ENCODE peak calls at places on chromosomes 5 and 9, in five cellular contexts. One of them, this sample, is unnamed.
A peak's percentile ranks its signal among the peaks of the same experiment; 100 is the strongest.

GRCh38 chr5:10243660-10244240 is 5.9 kb downstream of the ATPSCKMT start:
- DNase-seq in endothelial cell of umbilical vein: no peak
- DNase-seq in neural progenitor cell: no peak
- DNase-seq in GM12878: no peak
- DNase-seq in mesendoderm: no peak
- DNase-seq in this sample: no peak

GRCh38 chr5:375336-375920 is 53.9 kb downstream of the AHRR start:
- DNase-seq in endothelial cell of umbilical vein: no peak
- DNase-seq in neural progenitor cell: no peak
- DNase-seq in GM12878: no peak
- DNase-seq in mesendoderm: no peak
- DNase-seq in this sample: no peak

GRCh38 chr9:130445268-130445983 is 665 bp downstream of the ASS1 start:
- DNase-seq in endothelial cell of umbilical vein: no peak
- DNase-seq in neural progenitor cell: peak; percentile 50
- DNase-seq in GM12878: no peak
- DNase-seq in mesendoderm: peak; percentile 74
- DNase-seq in this sample: peak; percentile 66

GRCh38 chr5:150376799-150377771 is 19.6 kb downstream of the TCOF1 start:
- DNase-seq in endothelial cell of umbilical vein: no peak
- DNase-seq in neural progenitor cell: no peak
- DNase-seq in GM12878: no peak
- DNase-seq in mesendoderm: peak; percentile 23
- DNase-seq in this sample: peak; percentile 37

GRCh38 chr9:116174347-116174746 is 20.8 kb downstream of the PAPPA start:
- DNase-seq in endothelial cell of umbilical vein: no peak
- DNase-seq in neural progenitor cell: no peak
- DNase-seq in GM12878: no peak
- DNase-seq in mesendoderm: no peak
- DNase-seq in this sample: no peak

GRCh38 chr5:6222121-6222520 is 156.2 kb downstream of the MED10 start:
- DNase-seq in endothelial cell of umbilical vein: no peak
- DNase-seq in neural progenitor cell: no peak
- DNase-seq in GM12878: peak; percentile 69
- DNase-seq in mesendoderm: no peak
- DNase-seq in this sample: no peak

GRCh38 chr9:138102246-138103051 is 224.9 kb downstream of the CACNA1B start:
- DNase-seq in endothelial cell of umbilical vein: no peak
- DNase-seq in neural progenitor cell: no peak
- DNase-seq in GM12878: no peak
- DNase-seq in mesendoderm: no peak
- DNase-seq in this sample: no peak

GRCh38 chr5:24509943-24510342 is 134.8 kb downstream of the CDH10 start:
- DNase-seq in endothelial cell of umbilical vein: no peak
- DNase-seq in neural progenitor cell: no peak
- DNase-seq in GM12878: no peak
- DNase-seq in mesendoderm: no peak
- DNase-seq in this sample: no peak

GRCh38 chr5:17817946-17818345 is 183.7 kb downstream of the TAF11L14 start:
- DNase-seq in endothelial cell of umbilical vein: no peak
- DNase-seq in neural progenitor cell: no peak
- DNase-seq in GM12878: no peak
- DNase-seq in mesendoderm: no peak
- DNase-seq in this sample: peak; percentile 11

GRCh38 chr9:124202447-124202971 is 55.2 kb upstream of the NEK6 start:
- DNase-seq in endothelial cell of umbilical vein: peak; percentile 44
- DNase-seq in neural progenitor cell: no peak
- DNase-seq in GM12878: peak; percentile 98
- DNase-seq in mesendoderm: peak; percentile 42
- DNase-seq in this sample: no peak

GRCh38 chr9:122954253-122954691 is 13.5 kb downstream of the RABGAP1 start:
- DNase-seq in endothelial cell of umbilical vein: peak; percentile 88
- DNase-seq in neural progenitor cell: no peak
- DNase-seq in GM12878: no peak
- DNase-seq in mesendoderm: no peak
- DNase-seq in this sample: peak; percentile 48

GRCh38 chr5:101689306-101689705 is 606.8 kb downstream of the SLCO4C1 start:
- DNase-seq in endothelial cell of umbilical vein: no peak
- DNase-seq in neural progenitor cell: peak; percentile 27
- DNase-seq in GM12878: no peak
- DNase-seq in mesendoderm: peak; percentile 47
- DNase-seq in this sample: no peak

GRCh38 chr5:1133510-1134255 is 21.8 kb upstream of the SLC12A7 start:
- DNase-seq in endothelial cell of umbilical vein: no peak
- DNase-seq in neural progenitor cell: no peak
- DNase-seq in GM12878: no peak
- DNase-seq in mesendoderm: no peak
- DNase-seq in this sample: no peak

GRCh38 chr5:83524991-83525390 is 53.4 kb downstream of the VCAN start:
- DNase-seq in endothelial cell of umbilical vein: no peak
- DNase-seq in neural progenitor cell: no peak
- DNase-seq in GM12878: no peak
- DNase-seq in mesendoderm: no peak
- DNase-seq in this sample: no peak

GRCh38 chr5:34474573-34475021 is 181.5 kb upstream of the RAI14 start:
- DNase-seq in endothelial cell of umbilical vein: peak; percentile 64
- DNase-seq in neural progenitor cell: peak; percentile 60
- DNase-seq in GM12878: no peak
- DNase-seq in mesendoderm: peak; percentile 80
- DNase-seq in this sample: peak; percentile 79

GRCh38 chr5:180126716-180127681 is 55.4 kb upstream of the RNF130 start:
- DNase-seq in endothelial cell of umbilical vein: no peak
- DNase-seq in neural progenitor cell: peak; percentile 59
- DNase-seq in GM12878: no peak
- DNase-seq in mesendoderm: no peak
- DNase-seq in this sample: no peak

GRCh38 chr9:137970098-137970497 is 92.5 kb downstream of the CACNA1B start:
- DNase-seq in endothelial cell of umbilical vein: no peak
- DNase-seq in neural progenitor cell: no peak
- DNase-seq in GM12878: no peak
- DNase-seq in mesendoderm: no peak
- DNase-seq in this sample: no peak

GRCh38 chr5:163434410-163434866 is 3.0 kb upstream of the CCNG1 start:
- DNase-seq in endothelial cell of umbilical vein: peak; percentile 80
- DNase-seq in neural progenitor cell: no peak
- DNase-seq in GM12878: no peak
- DNase-seq in mesendoderm: no peak
- DNase-seq in this sample: no peak

GRCh38 chr9:89139450-89139849 is 39.2 kb downstream of the SHC3 start:
- DNase-seq in endothelial cell of umbilical vein: peak; percentile 50
- DNase-seq in neural progenitor cell: no peak
- DNase-seq in GM12878: no peak
- DNase-seq in mesendoderm: no peak
- DNase-seq in this sample: peak; percentile 89

GRCh38 chr5:135039526-135040296 is 5.7 kb upstream of the PITX1 start:
- DNase-seq in endothelial cell of umbilical vein: no peak
- DNase-seq in neural progenitor cell: peak; percentile 67
- DNase-seq in GM12878: no peak
- DNase-seq in mesendoderm: no peak
- DNase-seq in this sample: no peak

GRCh38 chr9:33167949-33168535 is 906 bp upstream of the B4GALT1 start:
- DNase-seq in endothelial cell of umbilical vein: no peak
- DNase-seq in neural progenitor cell: no peak
- DNase-seq in GM12878: no peak
- DNase-seq in mesendoderm: peak; percentile 40
- DNase-seq in this sample: no peak

GRCh38 chr9:1208185-1208584 is 158.0 kb downstream of the DMRT2 start:
- DNase-seq in endothelial cell of umbilical vein: no peak
- DNase-seq in neural progenitor cell: no peak
- DNase-seq in GM12878: no peak
- DNase-seq in mesendoderm: no peak
- DNase-seq in this sample: peak; percentile 52

GRCh38 chr5:150313501-150313900 is 10.8 kb upstream of the ARSI start:
- DNase-seq in endothelial cell of umbilical vein: no peak
- DNase-seq in neural progenitor cell: no peak
- DNase-seq in GM12878: no peak
- DNase-seq in mesendoderm: no peak
- DNase-seq in this sample: no peak

GRCh38 chr5:149172261-149172660 is 31.0 kb downstream of the ABLIM3 start:
- DNase-seq in endothelial cell of umbilical vein: peak; percentile 28
- DNase-seq in neural progenitor cell: no peak
- DNase-seq in GM12878: no peak
- DNase-seq in mesendoderm: no peak
- DNase-seq in this sample: peak; percentile 77

GRCh38 chr9:6212722-6213375 is 2.8 kb upstream of the IL33 start:
- DNase-seq in endothelial cell of umbilical vein: no peak
- DNase-seq in neural progenitor cell: no peak
- DNase-seq in GM12878: no peak
- DNase-seq in mesendoderm: no peak
- DNase-seq in this sample: no peak

GRCh38 chr5:52787600-52788504 is at the start of the genes ITGA1 and PELO:
- DNase-seq in endothelial cell of umbilical vein: peak; percentile 77
- DNase-seq in neural progenitor cell: peak; percentile 82
- DNase-seq in GM12878: no peak
- DNase-seq in mesendoderm: peak; percentile 94
- DNase-seq in this sample: peak; percentile 88

GRCh38 chr5:171606414-171607024 is 179.1 kb upstream of the SMIM23 start:
- DNase-seq in endothelial cell of umbilical vein: no peak
- DNase-seq in neural progenitor cell: no peak
- DNase-seq in GM12878: no peak
- DNase-seq in mesendoderm: no peak
- DNase-seq in this sample: no peak

GRCh38 chr5:150642567-150642927 is 2.1 kb downstream of the SYNPO start:
- DNase-seq in endothelial cell of umbilical vein: peak; percentile 84
- DNase-seq in neural progenitor cell: peak; percentile 12
- DNase-seq in GM12878: no peak
- DNase-seq in mesendoderm: peak; percentile 87
- DNase-seq in this sample: peak; percentile 93

GRCh38 chr5:134577796-134578577 is 52.5 kb downstream of the JADE2 start:
- DNase-seq in endothelial cell of umbilical vein: peak; percentile 80
- DNase-seq in neural progenitor cell: peak; percentile 94
- DNase-seq in GM12878: no peak
- DNase-seq in mesendoderm: peak; percentile 88
- DNase-seq in this sample: peak; percentile 65

GRCh38 chr5:145479271-145479670 is 355.9 kb downstream of the PRELID2 start:
- DNase-seq in endothelial cell of umbilical vein: peak; percentile 44
- DNase-seq in neural progenitor cell: no peak
- DNase-seq in GM12878: no peak
- DNase-seq in mesendoderm: peak; percentile 49
- DNase-seq in this sample: peak; percentile 65

GRCh38 chr5:80041536-80041935 is 6.4 kb downstream of the THBS4 start:
- DNase-seq in endothelial cell of umbilical vein: no peak
- DNase-seq in neural progenitor cell: no peak
- DNase-seq in GM12878: no peak
- DNase-seq in mesendoderm: no peak
- DNase-seq in this sample: no peak

GRCh38 chr5:1781726-1782384 is 17.8 kb downstream of the MRPL36 start:
- DNase-seq in endothelial cell of umbilical vein: no peak
- DNase-seq in neural progenitor cell: no peak
- DNase-seq in GM12878: no peak
- DNase-seq in mesendoderm: no peak
- DNase-seq in this sample: no peak

GRCh38 chr9:109482391-109482916 is 15.7 kb downstream of the PTPN3 start:
- DNase-seq in endothelial cell of umbilical vein: no peak
- DNase-seq in neural progenitor cell: no peak
- DNase-seq in GM12878: no peak
- DNase-seq in mesendoderm: no peak
- DNase-seq in this sample: no peak

GRCh38 chr5:75050415-75050814 is 1.9 kb downstream of the GCNT4 start:
- DNase-seq in endothelial cell of umbilical vein: peak; percentile 3
- DNase-seq in neural progenitor cell: peak; percentile 71
- DNase-seq in GM12878: no peak
- DNase-seq in mesendoderm: peak; percentile 89
- DNase-seq in this sample: no peak
- H3K4me1 ChIP-seq in endothelial cell of umbilical vein: peaks cover 14% of the 10 kb centered on the region
- H3K4me1 ChIP-seq in neural progenitor cell: peaks cover 11% of the 10 kb centered on the region
- H3K4me1 ChIP-seq in GM12878: peaks cover 9% of the 10 kb centered on the region
- H3K4me1 ChIP-seq in mesendoderm: peaks cover 18% of the 10 kb centered on the region
- H3K4me1 ChIP-seq in this sample: peaks cover 16% of the 10 kb centered on the region

DNA sequence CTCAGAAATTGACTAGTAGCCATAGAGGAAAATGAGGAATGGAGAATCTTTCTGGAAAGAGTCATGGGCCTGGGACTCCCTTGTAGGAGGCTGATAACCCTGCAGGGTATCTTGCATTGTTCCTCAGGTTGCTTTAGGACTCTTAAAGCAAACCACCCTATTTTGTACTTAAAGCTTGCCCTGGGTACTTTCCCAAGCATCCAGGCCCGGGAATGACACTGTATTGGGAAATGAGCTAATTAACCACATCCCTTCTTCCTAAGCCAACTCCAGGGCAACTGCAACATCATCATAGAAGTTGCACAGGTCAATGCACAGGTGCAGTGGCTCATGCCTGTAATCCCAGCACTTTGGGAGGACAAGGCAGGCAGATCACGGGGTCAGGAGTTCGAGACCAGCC is 55.9 kb downstream of the UGCG start:
- DNase-seq in endothelial cell of umbilical vein: peak; percentile 72
- DNase-seq in neural progenitor cell: no peak
- DNase-seq in GM12878: no peak
- DNase-seq in mesendoderm: no peak
- DNase-seq in this sample: peak; percentile 75
- H3K9ac ChIP-seq in endothelial cell of umbilical vein: no peak overlapping the region
- H3K9ac ChIP-seq in neural progenitor cell: no peak overlapping the region
- H3K9ac ChIP-seq in GM12878: no peak overlapping the region
- H3K9ac ChIP-seq in mesendoderm: no peak overlapping the region
- H3K9ac ChIP-seq in this sample: no peak overlapping the region

GRCh38 chr9:126989847-126990821 is 75.6 kb downstream of the RALGPS1 start:
- DNase-seq in endothelial cell of umbilical vein: no peak
- DNase-seq in neural progenitor cell: peak; percentile 13
- DNase-seq in GM12878: no peak
- DNase-seq in mesendoderm: peak; percentile 3
- DNase-seq in this sample: no peak

GRCh38 chr9:126988857-126989256 is 74.3 kb downstream of the RALGPS1 start:
- DNase-seq in endothelial cell of umbilical vein: no peak
- DNase-seq in neural progenitor cell: no peak
- DNase-seq in GM12878: no peak
- DNase-seq in mesendoderm: no peak
- DNase-seq in this sample: no peak

GRCh38 chr9:126986506-126986951 is 71.9 kb downstream of the RALGPS1 start:
- DNase-seq in endothelial cell of umbilical vein: no peak
- DNase-seq in neural progenitor cell: no peak
- DNase-seq in GM12878: no peak
- DNase-seq in mesendoderm: no peak
- DNase-seq in this sample: no peak

GRCh38 chr9:126991170-126991569 is 76.6 kb downstream of the RALGPS1 start:
- DNase-seq in endothelial cell of umbilical vein: no peak
- DNase-seq in neural progenitor cell: no peak
- DNase-seq in GM12878: no peak
- DNase-seq in mesendoderm: no peak
- DNase-seq in this sample: no peak

DNA sequence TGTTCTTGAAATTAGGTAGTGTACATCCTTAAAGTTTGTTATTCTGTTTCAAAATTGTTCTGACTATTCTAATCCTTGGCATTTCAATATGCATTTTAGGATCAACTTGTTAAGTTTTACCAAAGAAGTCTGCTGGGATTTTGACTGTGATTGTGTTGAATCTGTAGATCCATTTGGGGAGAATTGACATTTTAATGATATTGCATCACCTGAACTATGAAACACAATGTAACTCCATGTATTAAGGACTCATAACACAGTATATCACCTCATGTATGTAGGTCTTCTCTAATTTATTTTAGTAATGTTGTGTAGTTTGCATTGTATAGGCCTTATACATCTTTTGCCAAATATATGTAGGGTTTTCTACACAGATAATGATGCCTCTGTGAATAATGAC is 77.8 kb downstream of the RALGPS1 start:
- DNase-seq in endothelial cell of umbilical vein: no peak
- DNase-seq in neural progenitor cell: no peak
- DNase-seq in GM12878: no peak
- DNase-seq in mesendoderm: no peak
- DNase-seq in this sample: no peak
- H3K79me2 ChIP-seq in endothelial cell of umbilical vein: no peaks in the 10 kb centered on the region
- H3K79me2 ChIP-seq in neural progenitor cell: no peaks in the 10 kb centered on the region
- H3K79me2 ChIP-seq in GM12878: no peaks in the 10 kb centered on the region
- H3K79me2 ChIP-seq in mesendoderm: no peaks in the 10 kb centered on the region
- H3K79me2 ChIP-seq in this sample: no peaks in the 10 kb centered on the region

GRCh38 chr9:136259517-136259813 is 13.9 kb upstream of the QSOX2 start:
- DNase-seq in endothelial cell of umbilical vein: no peak
- DNase-seq in neural progenitor cell: no peak
- DNase-seq in GM12878: no peak
- DNase-seq in mesendoderm: no peak
- DNase-seq in this sample: no peak
- H3K4me1 ChIP-seq in endothelial cell of umbilical vein: no peaks in the 10 kb centered on the region
- H3K4me1 ChIP-seq in neural progenitor cell: peaks cover 5% of the 10 kb centered on the region
- H3K4me1 ChIP-seq in GM12878: no peaks in the 10 kb centered on the region
- H3K4me1 ChIP-seq in mesendoderm: no peaks in the 10 kb centered on the region
- H3K4me1 ChIP-seq in this sample: peaks cover 2% of the 10 kb centered on the region

This sample was measured in fibroblast of lung.